ENCODE peak calls at places on chromosomes 2 and 18, in eight cellular contexts. P, N, Q, W, K, U, A and H are unnamed samples.

GRCh38 chr2:241095594-241096290 is 6.3 kb downstream of the MTERF4 start:
- DNase-seq in P (no peak), N (no peak), Q (no peak), W (no peak), K (no peak), U (no peak), A (peak), H (no peak)

GRCh38 chr18:80029690-80030089 is 4.5 kb upstream of the RBFA start:
- DNase-seq in P (no peak), N (no peak), Q (no peak), W (no peak), K (no peak), U (no peak), A (no peak), H (no peak)

GRCh38 chr18:79400091-79400590 is 4.4 kb downstream of the NFATC1 start:
- DNase-seq in P (peak), N (no peak), Q (peak), W (no peak), K (no peak), U (no peak), A (peak), H (no peak)

GRCh38 chr2:36618381-36618780 is 20.4 kb upstream of the FEZ2 start:
- DNase-seq in P (no peak), N (peak), Q (no peak), W (no peak), K (peak), U (no peak), A (peak), H (peak)

GRCh38 chr18:58254873-58255511 is 211.0 kb downstream of the NEDD4L start:
- DNase-seq in P (no peak), N (peak), Q (no peak), W (peak), K (no peak), U (no peak), A (no peak), H (no peak)

GRCh38 chr2:189153608-189154007 is 26.0 kb downstream of the COL5A2 start:
- DNase-seq in P (no peak), N (peak), Q (no peak), W (no peak), K (no peak), U (no peak), A (no peak), H (no peak)

GRCh38 chr2:148122788-148123187 is 101.9 kb downstream of the MBD5 start:
- DNase-seq in P (no peak), N (peak), Q (no peak), W (no peak), K (no peak), U (no peak), A (no peak), H (no peak)

GRCh38 chr18:67261931-67262552 is 254.5 kb downstream of the DSEL start:
- DNase-seq in P (no peak), N (no peak), Q (no peak), W (no peak), K (no peak), U (no peak), A (no peak), H (no peak)

GRCh38 chr18:23540867-23541266 is 37.6 kb downstream of the RMC1 start:
- DNase-seq in P (no peak), N (peak), Q (peak), W (no peak), K (no peak), U (no peak), A (peak), H (peak)

GRCh38 chr18:64840911-64841701 is 692.2 kb upstream of the LINC00305 start:
- DNase-seq in P (no peak), N (no peak), Q (no peak), W (no peak), K (no peak), U (no peak), A (no peak), H (no peak)

GRCh38 chr2:39494784-39495251 is 57.7 kb upstream of the MAP4K3 start:
- DNase-seq in P (no peak), N (peak), Q (no peak), W (peak), K (no peak), U (peak), A (no peak), H (no peak)

GRCh38 chr2:20184067-20184938 is 40.6 kb downstream of the SDC1 start:
- DNase-seq in P (no peak), N (peak), Q (peak), W (no peak), K (no peak), U (no peak), A (no peak), H (no peak)

GRCh38 chr2:195458936-195459335 is 198.1 kb upstream of the SLC39A10 start:
- DNase-seq in P (no peak), N (no peak), Q (no peak), W (no peak), K (no peak), U (no peak), A (no peak), H (no peak)

GRCh38 chr2:59296279-59296678 is 1055.2 kb upstream of the FANCL start:
- DNase-seq in P (no peak), N (peak), Q (peak), W (no peak), K (no peak), U (no peak), A (no peak), H (no peak)

GRCh38 chr18:50306944-50307343 is 19.5 kb upstream of the CXXC1 start:
- DNase-seq in P (no peak), N (peak), Q (no peak), W (no peak), K (no peak), U (no peak), A (no peak), H (no peak)

GRCh38 chr18:40366521-40366920 is 1588.5 kb upstream of the PIK3C3 start:
- DNase-seq in P (no peak), N (no peak), Q (no peak), W (no peak), K (no peak), U (no peak), A (no peak), H (no peak)

GRCh38 chr18:49617329-49617695 is 55.5 kb downstream of the LIPG start:
- DNase-seq in P (no peak), N (no peak), Q (no peak), W (no peak), K (no peak), U (no peak), A (no peak), H (no peak)

GRCh38 chr2:217622205-217622621 is 380.6 kb downstream of the TNS1 start:
- DNase-seq in P (no peak), N (peak), Q (peak), W (no peak), K (peak), U (peak), A (no peak), H (no peak)

GRCh38 chr2:131445896-131446295 is 30.0 kb upstream of the TUBA3D start:
- DNase-seq in P (no peak), N (no peak), Q (no peak), W (no peak), K (no peak), U (no peak), A (no peak), H (no peak)

GRCh38 chr2:121904656-121905055 is 149.2 kb downstream of the TSN start:
- DNase-seq in P (no peak), N (no peak), Q (no peak), W (no peak), K (no peak), U (no peak), A (no peak), H (no peak)

GRCh38 chr2:10497797-10498251 is 49.7 kb upstream of the ODC1 start:
- DNase-seq in P (peak), N (peak), Q (peak), W (peak), K (no peak), U (peak), A (peak), H (peak)